ENCODE peak calls at places on chromosomes 13 and 19, in five cellular contexts. I is heart left ventricle, G is fibroblast of lung, Z is fibroblast of mammary gland, U is lower lobe of right lung. H is an unnamed sample.

GRCh38 chr19:16026756-16027155 is 49.5 kb upstream of the TPM4 start:
- DNase-seq in I (no peak), G (no peak), Z (peak; percentile 14), U (no peak), H (no peak)

GRCh38 chr13:20178156-20178555 is 14.6 kb downstream of the GJB2 start:
- DNase-seq in G (no peak), Z (no peak), I (no peak), U (no peak), H (no peak)

GRCh38 chr13:87368639-87369038 is 302.5 kb upstream of the SLITRK5 start:
- DNase-seq in G (no peak), Z (no peak), U (no peak), I (no peak), H (no peak)

GRCh38 chr19:38721977-38722773 is 22.1 kb downstream of the CAPN12 start:
- DNase-seq in G (no peak), Z (no peak), U (no peak), I (peak; percentile 87), H (no peak)

GRCh38 chr19:47661161-47661560 is 52.1 kb upstream of the EHD2 start:
- DNase-seq in U (no peak), G (peak; percentile 51), Z (peak; percentile 94), I (no peak), H (no peak)

GRCh38 chr13:43129511-43130130 is 106.2 kb downstream of the DNAJC15 start:
- DNase-seq in G (peak; percentile 39), U (no peak), I (no peak), Z (no peak), H (peak; percentile 17)

GRCh38 chr19:3178377-3178972 is at the start of gene S1PR4:
- DNase-seq in G (no peak), Z (no peak), I (no peak), U (peak; percentile 73), H (no peak)

GRCh38 chr19:41264581-41265375 is 606 bp downstream of the HNRNPUL1 start:
- DNase-seq in Z (peak; percentile 39), G (peak; percentile 35), U (peak; percentile 75), I (peak; percentile 58), H (peak; percentile 56)

GRCh38 chr19:46791944-46792343 is 3.5 kb upstream of the SLC1A5 start:
- DNase-seq in Z (no peak), U (no peak), I (no peak), G (no peak), H (peak; percentile 63)

GRCh38 chr13:82636119-82636518 is 1246.2 kb downstream of the SLITRK1 start:
- DNase-seq in I (no peak), Z (peak; percentile 45), U (no peak), G (peak; percentile 2), H (no peak)

GRCh38 chr19:35710784-35711723 is 6.7 kb downstream of the ZBTB32 start:
- DNase-seq in U (no peak), Z (peak; percentile 13), I (no peak), G (no peak), H (no peak)

GRCh38 chr13:114132419-114133121 is at the start of gene RASA3:
- DNase-seq in Z (peak; percentile 68), I (peak; percentile 89), U (peak; percentile 80), G (peak; percentile 87), H (peak; percentile 85)

GRCh38 chr13:27954406-27954851 is 14.7 kb downstream of the CDX2 start:
- DNase-seq in U (no peak), G (peak; percentile 26), I (no peak), Z (no peak), H (peak; percentile 22)

GRCh38 chr19:49712397-49712859 is 21.5 kb downstream of the CPT1C start:
- DNase-seq in Z (peak; percentile 98), U (no peak), G (peak; percentile 42), I (peak; percentile 59), H (peak; percentile 94)

GRCh38 chr13:43132228-43132627 is 108.8 kb downstream of the DNAJC15 start:
- DNase-seq in G (peak; percentile 54), Z (peak; percentile 42), I (no peak), U (no peak), H (peak; percentile 52)

GRCh38 chr13:78587395-78587794 is 16.0 kb downstream of the POU4F1 start:
- DNase-seq in Z (no peak), U (no peak), G (no peak), I (no peak), H (no peak)

GRCh38 chr13:60135344-60135743 is 28.4 kb downstream of the DIAPH3 start:
- DNase-seq in G (no peak), I (no peak), U (no peak), Z (no peak), H (no peak)

GRCh38 chr13:42017264-42017663 is 31.2 kb upstream of the DGKH start:
- DNase-seq in G (no peak), U (no peak), I (no peak), Z (no peak), H (no peak)

GRCh38 chr19:17829855-17830566 is 8.7 kb upstream of the INSL3 start:
- DNase-seq in Z (peak; percentile 44), U (no peak), G (peak; percentile 53), I (no peak), H (no peak)
- H3K4me3 ChIP-seq in Z (peak overlapping the region; percentile 29), U (peak overlapping the region; percentile 19), G (peak overlapping the region; percentile 31), I (peak overlapping the region; percentile 23), H (no peak overlapping the region)

DNA sequence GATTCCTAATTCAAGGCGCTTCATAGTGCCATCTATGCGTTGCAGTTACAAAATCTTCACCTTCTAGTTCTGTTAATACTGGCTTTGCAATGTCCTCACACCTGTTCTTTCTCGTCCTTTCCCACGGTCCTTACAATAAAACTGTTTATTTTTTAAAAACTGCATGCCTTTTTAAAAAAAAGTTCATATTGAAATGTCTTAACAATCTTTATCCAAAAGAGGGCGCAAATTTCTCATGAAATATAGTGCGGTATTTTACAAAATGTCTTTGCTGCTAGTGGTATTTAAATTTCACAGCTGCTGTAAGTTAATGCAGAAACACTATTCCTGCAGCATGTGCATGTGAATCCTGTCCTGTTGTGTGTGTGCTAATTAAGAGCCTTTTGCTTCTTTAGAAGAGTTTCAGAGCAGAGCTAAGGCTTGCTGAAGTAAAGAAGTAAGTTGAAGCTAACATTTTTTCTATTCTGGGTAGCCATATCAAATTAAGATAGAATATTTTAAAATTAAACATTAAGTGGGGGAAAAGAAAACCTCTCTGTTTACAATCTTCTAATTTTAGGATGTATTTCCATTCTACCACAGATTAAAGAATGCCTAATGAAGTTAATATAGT is 15.8 kb upstream of the CLDN10 start:
- DNase-seq in U (no peak), G (no peak), Z (peak; percentile 47), I (no peak), H (peak; percentile 37)
- TF ChIP-seq CTCF in U (peak; percentile 48), G (no peak), Z (peak; percentile 40), I (peak; percentile 19), H (peak; percentile 45)

GRCh38 chr13:40985596-40986327 is 33.4 kb downstream of the ELF1 start:
- DNase-seq in U (no peak), G (no peak), Z (no peak), I (no peak), H (no peak)

GRCh38 chr13:40987606-40988280 is 31.4 kb downstream of the ELF1 start:
- DNase-seq in Z (no peak), G (no peak), I (no peak), U (no peak), H (no peak)

GRCh38 chr13:40984670-40985366 is 34.3 kb downstream of the ELF1 start:
- DNase-seq in I (no peak), Z (peak; percentile 18), U (no peak), G (no peak), H (peak; percentile 56)

GRCh38 chr13:40983725-40984669 is 35.1 kb downstream of the ELF1 start:
- DNase-seq in G (no peak), U (no peak), I (no peak), Z (no peak), H (no peak)

GRCh38 chr13:40986328-40986856 is 32.7 kb downstream of the ELF1 start:
- DNase-seq in I (no peak), U (no peak), G (peak; percentile 47), Z (peak; percentile 48), H (peak; percentile 28)
- H3K4me3 ChIP-seq in I (no peak overlapping the region), U (peak overlapping the region; percentile 36), G (no peak overlapping the region), Z (no peak overlapping the region), H (no peak overlapping the region)

DNA sequence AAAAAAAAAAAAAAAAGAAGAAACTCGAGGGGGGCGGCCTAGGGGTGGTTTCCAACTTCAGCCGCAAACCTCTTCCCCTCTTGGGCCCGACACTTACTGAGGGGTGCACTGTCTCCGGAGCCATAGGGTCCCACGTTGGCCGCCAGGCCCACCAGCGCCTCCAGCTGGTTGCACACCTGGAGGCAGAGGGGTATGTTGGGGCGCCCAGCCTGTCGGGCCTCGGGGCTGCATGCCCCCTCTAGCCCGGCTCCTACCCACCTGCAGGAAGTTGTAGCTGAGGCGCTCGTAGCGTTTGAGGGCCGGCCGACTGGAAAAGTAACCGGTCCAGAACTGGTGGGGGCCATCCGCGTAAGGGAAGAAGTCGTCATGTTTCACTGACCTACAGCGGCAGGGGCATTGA is 8.6 kb downstream of the MAN2B1 start:
- DNase-seq in Z (no peak), G (no peak), U (no peak), I (no peak), H (no peak)
- TF ChIP-seq CTCF in Z (no peak), G (no peak), U (no peak), I (no peak), H (no peak)

GRCh38 chr19:21463449-21464105 is 41.8 kb upstream of the ZNF429 start:
- DNase-seq in U (peak; percentile 63), Z (no peak), G (peak; percentile 64), I (peak; percentile 73), H (no peak)
- H3K4me3 ChIP-seq in U (peak overlapping the region; percentile 36), Z (no peak overlapping the region), G (peak overlapping the region; percentile 63), I (peak overlapping the region; percentile 40), H (no peak overlapping the region)

GRCh38 chr19:44509478-44509877 is 9.2 kb upstream of the ZNF180 start:
- DNase-seq in Z (no peak), I (no peak), U (no peak), G (no peak), H (no peak)
- TF ChIP-seq CTCF in Z (no peak), I (no peak), U (no peak), G (no peak), H (no peak)

GRCh38 chr13:40653558-40654318 is 12.7 kb downstream of the FOXO1 start:
- DNase-seq in U (no peak), Z (no peak), G (peak; percentile 70), I (no peak), H (peak; percentile 28)

GRCh38 chr13:40651866-40652587 is 14.4 kb downstream of the FOXO1 start:
- DNase-seq in Z (no peak), U (no peak), I (no peak), G (no peak), H (no peak)

GRCh38 chr13:40656358-40656757 is 10.1 kb downstream of the FOXO1 start:
- DNase-seq in I (no peak), U (no peak), G (no peak), Z (no peak), H (peak; percentile 53)

GRCh38 chr13:40648841-40649240 is 17.6 kb downstream of the FOXO1 start:
- DNase-seq in U (no peak), G (no peak), I (no peak), Z (no peak), H (no peak)

DNA sequence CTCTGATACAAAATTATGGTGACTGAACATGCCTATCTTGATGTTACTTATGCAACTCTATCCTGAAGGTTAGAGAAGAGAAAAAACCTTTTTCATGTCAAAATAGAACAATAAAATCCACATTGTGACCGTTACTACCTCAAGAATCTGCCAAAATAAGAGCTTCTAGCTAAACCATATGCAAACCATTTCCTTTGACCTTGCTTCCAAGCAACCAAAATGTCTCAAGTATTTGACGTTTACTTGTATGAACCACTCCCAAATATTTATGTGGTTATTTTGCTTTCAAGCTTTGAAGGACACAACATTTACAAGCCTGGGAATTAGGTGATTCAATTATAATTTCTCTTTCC is 13.9 kb downstream of the FOXO1 start:
- DNase-seq in Z (no peak), U (no peak), I (no peak), G (no peak), H (peak; percentile 51)
- H3K4me3 ChIP-seq in Z (no peak overlapping the region), U (no peak overlapping the region), I (no peak overlapping the region), G (no peak overlapping the region), H (no peak overlapping the region)